ENCODE peak calls at places on chromosome 6, in nine cellular contexts. C is aorta; Z is GM23248; A is NB4; Y is SW480; T is mesendoderm; S is activated T-helper 1 cell treated with anti-CD3 and anti-CD28 coated beads, Interleukin-12 subunit alpha, Interleukin-12 subunit beta, Interleukin-2, Interleukin-4 antibody, amounts not matched to agents 30 ng/mL and 10 ng/mL and 1 ng/mL, durations not matched to agents 14 hours and 24 hours and 36 hours; U is stimulated activated naive CD4-positive, alpha-beta T cell; I is stimulated activated CD8-positive, alpha-beta memory T cell treated with anti-CD3 and anti-CD28 coated beads, Interleukin-12 subunit alpha, Interleukin-12 subunit beta, amount 100 ng/mL, for 4 hours. J is an unnamed sample.

GRCh38 chr6:149445573-149445972 is 39.2 kb downstream of the ZC3H12D start:
- DNase-seq in S (no peak), A (no peak), I (no peak), T (no peak), C (no peak), Y (no peak), Z (no peak), U (no peak), J (no peak)

GRCh38 chr6:69980624-69981023 is 114.3 kb downstream of the COL19A1 start:
- DNase-seq in U (no peak), A (no peak), C (no peak), I (no peak), Z (no peak), T (no peak), S (no peak), Y (no peak), J (no peak)

GRCh38 chr6:30071858-30072257 is 3.7 kb downstream of the RNF39 start:
- DNase-seq in S (no peak), U (no peak), Z (no peak), C (no peak), T (no peak), I (no peak), Y (no peak), A (no peak), J (no peak)

GRCh38 chr6:42451146-42451594 is 556 bp downstream of the TRERF1 start:
- DNase-seq in A (no peak), I (no peak), Z (peak), U (peak), Y (peak), S (no peak), C (no peak), T (no peak), J (no peak)

GRCh38 chr6:157711060-157711459 is 112.0 kb upstream of the SNX9 start:
- DNase-seq in T (no peak), C (no peak), U (no peak), Z (peak), S (no peak), I (no peak), Y (no peak), A (no peak), J (no peak)

GRCh38 chr6:27791182-27791939 is 120.8 kb downstream of the OR2B2 start:
- DNase-seq in C (peak), T (peak), Y (peak), Z (peak), I (no peak), U (no peak), S (no peak), A (peak), J (no peak)

GRCh38 chr6:13526718-13527668 is 39.6 kb upstream of the GFOD1 start:
- DNase-seq in I (no peak), Z (peak), A (peak), C (peak), S (no peak), T (no peak), U (peak), Y (peak), J (peak)

GRCh38 chr6:162962093-162962492 is 234.3 kb downstream of the PACRG start:
- DNase-seq in U (no peak), I (no peak), T (no peak), A (no peak), C (no peak), Z (peak), Y (no peak), S (no peak), J (no peak)

GRCh38 chr6:160088774-160089533 is 32.7 kb upstream of the SLC22A1 start:
- DNase-seq in T (no peak), C (no peak), A (no peak), U (no peak), S (no peak), Y (no peak), Z (peak), I (no peak), J (no peak)

GRCh38 chr6:132131777-132132176 is 180.6 kb upstream of the CCN2 start:
- DNase-seq in Y (peak), Z (peak), C (peak), I (no peak), U (no peak), A (peak), S (no peak), T (peak), J (no peak)

GRCh38 chr6:69816569-69816968 is 19.8 kb upstream of the LMBRD1 start:
- DNase-seq in I (no peak), Y (no peak), A (no peak), S (no peak), T (peak), C (no peak), Z (no peak), U (no peak), J (no peak)

GRCh38 chr6:83708970-83709747 is at the start of gene SNAP91:
- DNase-seq in C (peak), S (no peak), T (peak), Z (no peak), Y (no peak), A (no peak), U (no peak), I (no peak), J (no peak)

GRCh38 chr6:124670801-124671200 is 291.4 kb upstream of the RNF217 start:
- DNase-seq in T (no peak), Y (no peak), C (no peak), Z (no peak), S (no peak), A (no peak), U (no peak), I (no peak), J (no peak)

GRCh38 chr6:141956046-141956761 is 176.5 kb upstream of the GJE1 start:
- DNase-seq in C (peak), T (peak), Y (no peak), Z (peak), S (no peak), I (no peak), A (no peak), U (no peak), J (no peak)

GRCh38 chr6:143325379-143326140 is 124.9 kb downstream of the ADAT2 start:
- DNase-seq in A (no peak), C (no peak), Z (peak), S (no peak), T (no peak), Y (no peak), I (no peak), U (no peak), J (no peak)

GRCh38 chr6:135144678-135145508 is 36.2 kb upstream of the MYB start:
- DNase-seq in A (peak), C (no peak), Y (peak), Z (peak), U (no peak), T (peak), I (no peak), S (no peak), J (no peak)